ENCODE peak calls at places on chromosomes 4 and X, in six cellular contexts. One of them, this sample, is unnamed.

GRCh38 chr4:26522478-26522877 is 32.2 kb upstream of the CCKAR start:
- ATAC-seq in pancreas: no peak
- ATAC-seq in naive thymus-derived CD8-positive, alpha-beta T cell: no peak
- ATAC-seq in T-helper 17 cell: no peak
- ATAC-seq in CD4-positive, CD25-positive, alpha-beta regulatory T cell: no peak
- ATAC-seq in activated T-helper 17 cell treated with anti-CD3 and anti-CD28 coated beads, Interleukin-2, amount 50 U/mL, for 72 hours: no peak
- ATAC-seq in this sample: peak

GRCh38 chr4:147772459-147772969 is 40.6 kb downstream of the ARHGAP10 start:
- ATAC-seq in pancreas: peak
- ATAC-seq in activated T-helper 17 cell treated with anti-CD3 and anti-CD28 coated beads, Interleukin-2, amount 50 U/mL, for 72 hours: no peak
- ATAC-seq in naive thymus-derived CD8-positive, alpha-beta T cell: no peak
- ATAC-seq in T-helper 17 cell: no peak
- ATAC-seq in CD4-positive, CD25-positive, alpha-beta regulatory T cell: no peak
- ATAC-seq in this sample: peak

GRCh38 chrX:71173440-71173839 is 28.8 kb downstream of the NLGN3 start:
- ATAC-seq in naive thymus-derived CD8-positive, alpha-beta T cell: no peak
- ATAC-seq in pancreas: no peak
- ATAC-seq in CD4-positive, CD25-positive, alpha-beta regulatory T cell: no peak
- ATAC-seq in activated T-helper 17 cell treated with anti-CD3 and anti-CD28 coated beads, Interleukin-2, amount 50 U/mL, for 72 hours: no peak
- ATAC-seq in T-helper 17 cell: no peak
- ATAC-seq in this sample: no peak

GRCh38 chr4:152806492-152807125 is 26.9 kb downstream of the ARFIP1 start:
- ATAC-seq in pancreas: no peak
- ATAC-seq in naive thymus-derived CD8-positive, alpha-beta T cell: no peak
- ATAC-seq in T-helper 17 cell: no peak
- ATAC-seq in activated T-helper 17 cell treated with anti-CD3 and anti-CD28 coated beads, Interleukin-2, amount 50 U/mL, for 72 hours: peak
- ATAC-seq in CD4-positive, CD25-positive, alpha-beta regulatory T cell: no peak
- ATAC-seq in this sample: peak

GRCh38 chr4:157804986-157805385 is 367.8 kb downstream of the GASK1B start:
- ATAC-seq in activated T-helper 17 cell treated with anti-CD3 and anti-CD28 coated beads, Interleukin-2, amount 50 U/mL, for 72 hours: no peak
- ATAC-seq in pancreas: peak
- ATAC-seq in naive thymus-derived CD8-positive, alpha-beta T cell: no peak
- ATAC-seq in CD4-positive, CD25-positive, alpha-beta regulatory T cell: no peak
- ATAC-seq in T-helper 17 cell: no peak
- ATAC-seq in this sample: peak

GRCh38 chrX:154040307-154040756 is 20.6 kb upstream of the IRAK1 start:
- ATAC-seq in activated T-helper 17 cell treated with anti-CD3 and anti-CD28 coated beads, Interleukin-2, amount 50 U/mL, for 72 hours: peak
- ATAC-seq in CD4-positive, CD25-positive, alpha-beta regulatory T cell: no peak
- ATAC-seq in T-helper 17 cell: peak
- ATAC-seq in naive thymus-derived CD8-positive, alpha-beta T cell: peak
- ATAC-seq in pancreas: no peak
- ATAC-seq in this sample: peak

GRCh38 chr4:151233600-151233999 is 43.4 kb upstream of the PRSS48 start:
- ATAC-seq in CD4-positive, CD25-positive, alpha-beta regulatory T cell: no peak
- ATAC-seq in naive thymus-derived CD8-positive, alpha-beta T cell: no peak
- ATAC-seq in activated T-helper 17 cell treated with anti-CD3 and anti-CD28 coated beads, Interleukin-2, amount 50 U/mL, for 72 hours: no peak
- ATAC-seq in T-helper 17 cell: no peak
- ATAC-seq in pancreas: no peak
- ATAC-seq in this sample: no peak

GRCh38 chr4:149980125-149980682 is 98.0 kb upstream of the DCLK2 start:
- ATAC-seq in CD4-positive, CD25-positive, alpha-beta regulatory T cell: no peak
- ATAC-seq in naive thymus-derived CD8-positive, alpha-beta T cell: no peak
- ATAC-seq in pancreas: no peak
- ATAC-seq in activated T-helper 17 cell treated with anti-CD3 and anti-CD28 coated beads, Interleukin-2, amount 50 U/mL, for 72 hours: no peak
- ATAC-seq in T-helper 17 cell: no peak
- ATAC-seq in this sample: no peak

GRCh38 chr4:105683038-105683437 is 25.5 kb downstream of the INTS12 start:
- ATAC-seq in T-helper 17 cell: no peak
- ATAC-seq in CD4-positive, CD25-positive, alpha-beta regulatory T cell: no peak
- ATAC-seq in pancreas: peak
- ATAC-seq in activated T-helper 17 cell treated with anti-CD3 and anti-CD28 coated beads, Interleukin-2, amount 50 U/mL, for 72 hours: no peak
- ATAC-seq in naive thymus-derived CD8-positive, alpha-beta T cell: no peak
- ATAC-seq in this sample: no peak

GRCh38 chr4:187606581-187606980 is 389.0 kb upstream of the ZFP42 start:
- ATAC-seq in CD4-positive, CD25-positive, alpha-beta regulatory T cell: no peak
- ATAC-seq in naive thymus-derived CD8-positive, alpha-beta T cell: no peak
- ATAC-seq in T-helper 17 cell: no peak
- ATAC-seq in activated T-helper 17 cell treated with anti-CD3 and anti-CD28 coated beads, Interleukin-2, amount 50 U/mL, for 72 hours: no peak
- ATAC-seq in pancreas: peak
- ATAC-seq in this sample: peak

GRCh38 chr4:40307627-40308497 is 27.3 kb upstream of the CHRNA9 start:
- ATAC-seq in pancreas: no peak
- ATAC-seq in activated T-helper 17 cell treated with anti-CD3 and anti-CD28 coated beads, Interleukin-2, amount 50 U/mL, for 72 hours: peak
- ATAC-seq in naive thymus-derived CD8-positive, alpha-beta T cell: peak
- ATAC-seq in CD4-positive, CD25-positive, alpha-beta regulatory T cell: peak
- ATAC-seq in T-helper 17 cell: peak
- ATAC-seq in this sample: no peak

GRCh38 chrX:64976673-64977040 is 407 bp upstream of the ZC4H2 start:
- ATAC-seq in CD4-positive, CD25-positive, alpha-beta regulatory T cell: no peak
- ATAC-seq in pancreas: peak
- ATAC-seq in activated T-helper 17 cell treated with anti-CD3 and anti-CD28 coated beads, Interleukin-2, amount 50 U/mL, for 72 hours: no peak
- ATAC-seq in naive thymus-derived CD8-positive, alpha-beta T cell: peak
- ATAC-seq in T-helper 17 cell: no peak
- ATAC-seq in this sample: peak

GRCh38 chr4:23945521-23946017 is 55.7 kb upstream of the PPARGC1A start:
- ATAC-seq in T-helper 17 cell: no peak
- ATAC-seq in CD4-positive, CD25-positive, alpha-beta regulatory T cell: no peak
- ATAC-seq in naive thymus-derived CD8-positive, alpha-beta T cell: no peak
- ATAC-seq in activated T-helper 17 cell treated with anti-CD3 and anti-CD28 coated beads, Interleukin-2, amount 50 U/mL, for 72 hours: no peak
- ATAC-seq in pancreas: no peak
- ATAC-seq in this sample: no peak

GRCh38 chr4:46389301-46389761 is 597 bp downstream of the GABRA2 start:
- ATAC-seq in activated T-helper 17 cell treated with anti-CD3 and anti-CD28 coated beads, Interleukin-2, amount 50 U/mL, for 72 hours: no peak
- ATAC-seq in naive thymus-derived CD8-positive, alpha-beta T cell: no peak
- ATAC-seq in pancreas: no peak
- ATAC-seq in CD4-positive, CD25-positive, alpha-beta regulatory T cell: no peak
- ATAC-seq in T-helper 17 cell: no peak
- ATAC-seq in this sample: peak

GRCh38 chr4:184395451-184395917 is 78.9 kb downstream of the IRF2 start:
- ATAC-seq in pancreas: no peak
- ATAC-seq in naive thymus-derived CD8-positive, alpha-beta T cell: no peak
- ATAC-seq in activated T-helper 17 cell treated with anti-CD3 and anti-CD28 coated beads, Interleukin-2, amount 50 U/mL, for 72 hours: no peak
- ATAC-seq in T-helper 17 cell: no peak
- ATAC-seq in CD4-positive, CD25-positive, alpha-beta regulatory T cell: no peak
- ATAC-seq in this sample: no peak

GRCh38 chr4:54942735-54943134 is 182.7 kb downstream of the KDR start:
- ATAC-seq in activated T-helper 17 cell treated with anti-CD3 and anti-CD28 coated beads, Interleukin-2, amount 50 U/mL, for 72 hours: peak
- ATAC-seq in naive thymus-derived CD8-positive, alpha-beta T cell: peak
- ATAC-seq in CD4-positive, CD25-positive, alpha-beta regulatory T cell: peak
- ATAC-seq in pancreas: no peak
- ATAC-seq in T-helper 17 cell: peak
- ATAC-seq in this sample: no peak

GRCh38 chr4:7758444-7758815 is 181.2 kb downstream of the AFAP1 start:
- ATAC-seq in activated T-helper 17 cell treated with anti-CD3 and anti-CD28 coated beads, Interleukin-2, amount 50 U/mL, for 72 hours: no peak
- ATAC-seq in CD4-positive, CD25-positive, alpha-beta regulatory T cell: no peak
- ATAC-seq in pancreas: no peak
- ATAC-seq in T-helper 17 cell: no peak
- ATAC-seq in naive thymus-derived CD8-positive, alpha-beta T cell: no peak
- ATAC-seq in this sample: no peak

GRCh38 chrX:42752730-42753129 is 25.2 kb downstream of the PPP1R2C start:
- ATAC-seq in T-helper 17 cell: no peak
- ATAC-seq in activated T-helper 17 cell treated with anti-CD3 and anti-CD28 coated beads, Interleukin-2, amount 50 U/mL, for 72 hours: no peak
- ATAC-seq in CD4-positive, CD25-positive, alpha-beta regulatory T cell: no peak
- ATAC-seq in naive thymus-derived CD8-positive, alpha-beta T cell: no peak
- ATAC-seq in pancreas: no peak
- ATAC-seq in this sample: no peak

GRCh38 chr4:108466936-108467902 is 153.2 kb upstream of the RPL34 start:
- ATAC-seq in activated T-helper 17 cell treated with anti-CD3 and anti-CD28 coated beads, Interleukin-2, amount 50 U/mL, for 72 hours: peak
- ATAC-seq in naive thymus-derived CD8-positive, alpha-beta T cell: peak
- ATAC-seq in CD4-positive, CD25-positive, alpha-beta regulatory T cell: peak
- ATAC-seq in pancreas: no peak
- ATAC-seq in T-helper 17 cell: peak
- ATAC-seq in this sample: peak

GRCh38 chrX:84189125-84189524 is 1.1 kb upstream of the RPS6KA6 start:
- ATAC-seq in activated T-helper 17 cell treated with anti-CD3 and anti-CD28 coated beads, Interleukin-2, amount 50 U/mL, for 72 hours: no peak
- ATAC-seq in T-helper 17 cell: no peak
- ATAC-seq in pancreas: no peak
- ATAC-seq in naive thymus-derived CD8-positive, alpha-beta T cell: no peak
- ATAC-seq in CD4-positive, CD25-positive, alpha-beta regulatory T cell: no peak
- ATAC-seq in this sample: no peak

GRCh38 chrX:153500676-153501280 is 6.0 kb downstream of the BGN start:
- ATAC-seq in naive thymus-derived CD8-positive, alpha-beta T cell: no peak
- ATAC-seq in T-helper 17 cell: no peak
- ATAC-seq in CD4-positive, CD25-positive, alpha-beta regulatory T cell: no peak
- ATAC-seq in activated T-helper 17 cell treated with anti-CD3 and anti-CD28 coated beads, Interleukin-2, amount 50 U/mL, for 72 hours: no peak
- ATAC-seq in pancreas: no peak
- ATAC-seq in this sample: no peak

GRCh38 chr4:724131-724530 is 18.5 kb downstream of the PCGF3 start:
- ATAC-seq in T-helper 17 cell: no peak
- ATAC-seq in CD4-positive, CD25-positive, alpha-beta regulatory T cell: no peak
- ATAC-seq in naive thymus-derived CD8-positive, alpha-beta T cell: no peak
- ATAC-seq in activated T-helper 17 cell treated with anti-CD3 and anti-CD28 coated beads, Interleukin-2, amount 50 U/mL, for 72 hours: no peak
- ATAC-seq in pancreas: no peak
- ATAC-seq in this sample: no peak

GRCh38 chrX:108053218-108053617 is 8.4 kb downstream of the VSIG1 start:
- ATAC-seq in CD4-positive, CD25-positive, alpha-beta regulatory T cell: no peak
- ATAC-seq in naive thymus-derived CD8-positive, alpha-beta T cell: no peak
- ATAC-seq in T-helper 17 cell: no peak
- ATAC-seq in activated T-helper 17 cell treated with anti-CD3 and anti-CD28 coated beads, Interleukin-2, amount 50 U/mL, for 72 hours: peak
- ATAC-seq in pancreas: no peak
- ATAC-seq in this sample: no peak

GRCh38 chr4:76377481-76377901 is 43.5 kb downstream of the CCDC158 start:
- ATAC-seq in T-helper 17 cell: no peak
- ATAC-seq in naive thymus-derived CD8-positive, alpha-beta T cell: no peak
- ATAC-seq in CD4-positive, CD25-positive, alpha-beta regulatory T cell: no peak
- ATAC-seq in activated T-helper 17 cell treated with anti-CD3 and anti-CD28 coated beads, Interleukin-2, amount 50 U/mL, for 72 hours: no peak
- ATAC-seq in pancreas: no peak
- ATAC-seq in this sample: no peak

GRCh38 chr4:76754439-76754838 is 143.5 kb downstream of the SOWAHB start:
- ATAC-seq in activated T-helper 17 cell treated with anti-CD3 and anti-CD28 coated beads, Interleukin-2, amount 50 U/mL, for 72 hours: no peak
- ATAC-seq in T-helper 17 cell: no peak
- ATAC-seq in pancreas: no peak
- ATAC-seq in CD4-positive, CD25-positive, alpha-beta regulatory T cell: no peak
- ATAC-seq in naive thymus-derived CD8-positive, alpha-beta T cell: no peak
- ATAC-seq in this sample: no peak

GRCh38 chr4:24507439-24507838 is 76.9 kb downstream of the DHX15 start:
- ATAC-seq in activated T-helper 17 cell treated with anti-CD3 and anti-CD28 coated beads, Interleukin-2, amount 50 U/mL, for 72 hours: no peak
- ATAC-seq in naive thymus-derived CD8-positive, alpha-beta T cell: no peak
- ATAC-seq in T-helper 17 cell: no peak
- ATAC-seq in pancreas: no peak
- ATAC-seq in CD4-positive, CD25-positive, alpha-beta regulatory T cell: no peak
- ATAC-seq in this sample: peak

GRCh38 chr4:48167538-48168263 is 33.7 kb upstream of the TXK start:
- ATAC-seq in naive thymus-derived CD8-positive, alpha-beta T cell: no peak
- ATAC-seq in pancreas: no peak
- ATAC-seq in activated T-helper 17 cell treated with anti-CD3 and anti-CD28 coated beads, Interleukin-2, amount 50 U/mL, for 72 hours: peak
- ATAC-seq in CD4-positive, CD25-positive, alpha-beta regulatory T cell: no peak
- ATAC-seq in T-helper 17 cell: no peak
- ATAC-seq in this sample: no peak

GRCh38 chr4:140789752-140790151 is 33.6 kb upstream of the TBC1D9 start:
- ATAC-seq in naive thymus-derived CD8-positive, alpha-beta T cell: no peak
- ATAC-seq in activated T-helper 17 cell treated with anti-CD3 and anti-CD28 coated beads, Interleukin-2, amount 50 U/mL, for 72 hours: no peak
- ATAC-seq in T-helper 17 cell: no peak
- ATAC-seq in pancreas: no peak
- ATAC-seq in CD4-positive, CD25-positive, alpha-beta regulatory T cell: peak
- ATAC-seq in this sample: no peak

GRCh38 chrX:11541510-11541909 is 124.2 kb downstream of the ARHGAP6 start:
- ATAC-seq in activated T-helper 17 cell treated with anti-CD3 and anti-CD28 coated beads, Interleukin-2, amount 50 U/mL, for 72 hours: no peak
- ATAC-seq in pancreas: no peak
- ATAC-seq in T-helper 17 cell: no peak
- ATAC-seq in naive thymus-derived CD8-positive, alpha-beta T cell: no peak
- ATAC-seq in CD4-positive, CD25-positive, alpha-beta regulatory T cell: no peak
- ATAC-seq in this sample: no peak

GRCh38 chr4:100826808-100827548 is 309.2 kb upstream of the EMCN start:
- ATAC-seq in naive thymus-derived CD8-positive, alpha-beta T cell: no peak
- ATAC-seq in activated T-helper 17 cell treated with anti-CD3 and anti-CD28 coated beads, Interleukin-2, amount 50 U/mL, for 72 hours: no peak
- ATAC-seq in CD4-positive, CD25-positive, alpha-beta regulatory T cell: no peak
- ATAC-seq in T-helper 17 cell: no peak
- ATAC-seq in pancreas: no peak
- ATAC-seq in this sample: no peak

GRCh38 chrX:115584715-115585114 is 23.7 kb downstream of the PLS3 start:
- ATAC-seq in activated T-helper 17 cell treated with anti-CD3 and anti-CD28 coated beads, Interleukin-2, amount 50 U/mL, for 72 hours: peak
- ATAC-seq in T-helper 17 cell: no peak
- ATAC-seq in CD4-positive, CD25-positive, alpha-beta regulatory T cell: no peak
- ATAC-seq in pancreas: no peak
- ATAC-seq in naive thymus-derived CD8-positive, alpha-beta T cell: no peak
- ATAC-seq in this sample: peak

GRCh38 chrX:115233497-115234219 is at the start of gene LRCH2:
- ATAC-seq in activated T-helper 17 cell treated with anti-CD3 and anti-CD28 coated beads, Interleukin-2, amount 50 U/mL, for 72 hours: no peak
- ATAC-seq in pancreas: no peak
- ATAC-seq in CD4-positive, CD25-positive, alpha-beta regulatory T cell: no peak
- ATAC-seq in naive thymus-derived CD8-positive, alpha-beta T cell: no peak
- ATAC-seq in T-helper 17 cell: no peak
- ATAC-seq in this sample: peak

GRCh38 chr4:10730019-10730418 is 45.5 kb upstream of the CLNK start:
- ATAC-seq in activated T-helper 17 cell treated with anti-CD3 and anti-CD28 coated beads, Interleukin-2, amount 50 U/mL, for 72 hours: peak
- ATAC-seq in T-helper 17 cell: no peak
- ATAC-seq in pancreas: no peak
- ATAC-seq in CD4-positive, CD25-positive, alpha-beta regulatory T cell: no peak
- ATAC-seq in naive thymus-derived CD8-positive, alpha-beta T cell: no peak
- ATAC-seq in this sample: no peak

GRCh38 chrX:39167791-39168190 is 366.5 kb downstream of the MID1IP1 start:
- ATAC-seq in naive thymus-derived CD8-positive, alpha-beta T cell: no peak
- ATAC-seq in activated T-helper 17 cell treated with anti-CD3 and anti-CD28 coated beads, Interleukin-2, amount 50 U/mL, for 72 hours: peak
- ATAC-seq in pancreas: no peak
- ATAC-seq in T-helper 17 cell: no peak
- ATAC-seq in CD4-positive, CD25-positive, alpha-beta regulatory T cell: no peak
- ATAC-seq in this sample: no peak

GRCh38 chr4:140094701-140095420 is 59.1 kb downstream of the MAML3 start:
- ATAC-seq in naive thymus-derived CD8-positive, alpha-beta T cell: peak
- ATAC-seq in pancreas: peak
- ATAC-seq in T-helper 17 cell: peak
- ATAC-seq in CD4-positive, CD25-positive, alpha-beta regulatory T cell: peak
- ATAC-seq in activated T-helper 17 cell treated with anti-CD3 and anti-CD28 coated beads, Interleukin-2, amount 50 U/mL, for 72 hours: peak
- ATAC-seq in this sample: peak

GRCh38 chrX:150944233-150944632 is 38.9 kb upstream of the HMGB3 start:
- ATAC-seq in pancreas: no peak
- ATAC-seq in naive thymus-derived CD8-positive, alpha-beta T cell: no peak
- ATAC-seq in T-helper 17 cell: no peak
- ATAC-seq in CD4-positive, CD25-positive, alpha-beta regulatory T cell: no peak
- ATAC-seq in activated T-helper 17 cell treated with anti-CD3 and anti-CD28 coated beads, Interleukin-2, amount 50 U/mL, for 72 hours: no peak
- ATAC-seq in this sample: no peak

GRCh38 chrX:155188786-155189185 is 27.5 kb upstream of the VBP1 start:
- ATAC-seq in activated T-helper 17 cell treated with anti-CD3 and anti-CD28 coated beads, Interleukin-2, amount 50 U/mL, for 72 hours: peak
- ATAC-seq in pancreas: no peak
- ATAC-seq in CD4-positive, CD25-positive, alpha-beta regulatory T cell: peak
- ATAC-seq in naive thymus-derived CD8-positive, alpha-beta T cell: peak
- ATAC-seq in T-helper 17 cell: peak
- ATAC-seq in this sample: no peak

This sample was measured in SK-N-SH treated with all-trans-retinoic acid at 6 μM for 48 hours.